ENCODE peak calls at places on chromosomes 4 and X, in eight cellular contexts. One of them, this sample, is unnamed.
A peak's percentile ranks its signal among the peaks of the same experiment; 100 is the strongest.

GRCh38 chr4:8060632-8061031 is 98.0 kb downstream of the ABLIM2 start:
- DNase-seq in NCI-H2081: no peak
- DNase-seq in CD4-positive, alpha-beta memory T cell: no peak
- DNase-seq in stimulated activated CD4-positive, alpha-beta T cell treated with anti-CD3 and anti-CD28 coated beads, Interleukin-15, amount 100 ng/mL, for 1 hour: no peak
- DNase-seq in iris pigment epithelial cell: no peak
- DNase-seq in COR-L47: no peak
- DNase-seq in spleen: no peak
- DNase-seq in HEK293T: no peak
- DNase-seq in this sample: no peak

GRCh38 chrX:120559799-120560198 is 963 bp downstream of the CUL4B start:
- DNase-seq in NCI-H2081: peak; percentile 53
- DNase-seq in CD4-positive, alpha-beta memory T cell: peak; percentile 2
- DNase-seq in stimulated activated CD4-positive, alpha-beta T cell treated with anti-CD3 and anti-CD28 coated beads, Interleukin-15, amount 100 ng/mL, for 1 hour: no peak
- DNase-seq in iris pigment epithelial cell: no peak
- DNase-seq in COR-L47: no peak
- DNase-seq in spleen: no peak
- DNase-seq in HEK293T: no peak
- DNase-seq in this sample: no peak

GRCh38 chrX:130100180-130100579 is 10.1 kb downstream of the ELF4 start:
- DNase-seq in NCI-H2081: no peak
- DNase-seq in CD4-positive, alpha-beta memory T cell: no peak
- DNase-seq in stimulated activated CD4-positive, alpha-beta T cell treated with anti-CD3 and anti-CD28 coated beads, Interleukin-15, amount 100 ng/mL, for 1 hour: no peak
- DNase-seq in iris pigment epithelial cell: no peak
- DNase-seq in COR-L47: no peak
- DNase-seq in spleen: no peak
- DNase-seq in HEK293T: no peak
- DNase-seq in this sample: peak; percentile 81

GRCh38 chr4:138542191-138542771 is 300.1 kb upstream of the SLC7A11 start:
- DNase-seq in NCI-H2081: no peak
- DNase-seq in CD4-positive, alpha-beta memory T cell: no peak
- DNase-seq in stimulated activated CD4-positive, alpha-beta T cell treated with anti-CD3 and anti-CD28 coated beads, Interleukin-15, amount 100 ng/mL, for 1 hour: no peak
- DNase-seq in iris pigment epithelial cell: peak; percentile 17
- DNase-seq in COR-L47: no peak
- DNase-seq in spleen: no peak
- DNase-seq in HEK293T: no peak
- DNase-seq in this sample: no peak

GRCh38 chrX:125137521-125137920 is 182.2 kb upstream of the TEX13C start:
- DNase-seq in NCI-H2081: no peak
- DNase-seq in CD4-positive, alpha-beta memory T cell: no peak
- DNase-seq in stimulated activated CD4-positive, alpha-beta T cell treated with anti-CD3 and anti-CD28 coated beads, Interleukin-15, amount 100 ng/mL, for 1 hour: no peak
- DNase-seq in iris pigment epithelial cell: no peak
- DNase-seq in COR-L47: no peak
- DNase-seq in spleen: no peak
- DNase-seq in HEK293T: no peak
- DNase-seq in this sample: no peak

GRCh38 chr4:183355405-183355804 is 33.2 kb upstream of the CLDN24 start:
- DNase-seq in NCI-H2081: no peak
- DNase-seq in CD4-positive, alpha-beta memory T cell: no peak
- DNase-seq in stimulated activated CD4-positive, alpha-beta T cell treated with anti-CD3 and anti-CD28 coated beads, Interleukin-15, amount 100 ng/mL, for 1 hour: no peak
- DNase-seq in iris pigment epithelial cell: peak; percentile 60
- DNase-seq in COR-L47: no peak
- DNase-seq in spleen: no peak
- DNase-seq in HEK293T: no peak
- DNase-seq in this sample: no peak

GRCh38 chr4:8209997-8210396 is 10.9 kb downstream of the SH3TC1 start:
- DNase-seq in NCI-H2081: no peak
- DNase-seq in CD4-positive, alpha-beta memory T cell: no peak
- DNase-seq in stimulated activated CD4-positive, alpha-beta T cell treated with anti-CD3 and anti-CD28 coated beads, Interleukin-15, amount 100 ng/mL, for 1 hour: no peak
- DNase-seq in iris pigment epithelial cell: no peak
- DNase-seq in COR-L47: no peak
- DNase-seq in spleen: no peak
- DNase-seq in HEK293T: no peak
- DNase-seq in this sample: no peak

GRCh38 chr4:26087108-26087507 is 173.1 kb downstream of the SMIM20 start:
- DNase-seq in NCI-H2081: no peak
- DNase-seq in CD4-positive, alpha-beta memory T cell: no peak
- DNase-seq in stimulated activated CD4-positive, alpha-beta T cell treated with anti-CD3 and anti-CD28 coated beads, Interleukin-15, amount 100 ng/mL, for 1 hour: no peak
- DNase-seq in iris pigment epithelial cell: no peak
- DNase-seq in COR-L47: no peak
- DNase-seq in spleen: no peak
- DNase-seq in HEK293T: no peak
- DNase-seq in this sample: no peak

GRCh38 chr4:80587861-80588385 is 252.4 kb downstream of the CFAP299 start:
- DNase-seq in NCI-H2081: no peak
- DNase-seq in CD4-positive, alpha-beta memory T cell: no peak
- DNase-seq in stimulated activated CD4-positive, alpha-beta T cell treated with anti-CD3 and anti-CD28 coated beads, Interleukin-15, amount 100 ng/mL, for 1 hour: no peak
- DNase-seq in iris pigment epithelial cell: no peak
- DNase-seq in COR-L47: peak; percentile 5
- DNase-seq in spleen: no peak
- DNase-seq in HEK293T: no peak
- DNase-seq in this sample: no peak

GRCh38 chr4:41446391-41446790 is 91.6 kb upstream of the LIMCH1 start:
- DNase-seq in NCI-H2081: no peak
- DNase-seq in CD4-positive, alpha-beta memory T cell: no peak
- DNase-seq in stimulated activated CD4-positive, alpha-beta T cell treated with anti-CD3 and anti-CD28 coated beads, Interleukin-15, amount 100 ng/mL, for 1 hour: no peak
- DNase-seq in iris pigment epithelial cell: no peak
- DNase-seq in COR-L47: no peak
- DNase-seq in spleen: no peak
- DNase-seq in HEK293T: no peak
- DNase-seq in this sample: no peak

GRCh38 chr4:176883681-176884418 is 91.1 kb upstream of the VEGFC start:
- DNase-seq in NCI-H2081: no peak
- DNase-seq in CD4-positive, alpha-beta memory T cell: no peak
- DNase-seq in stimulated activated CD4-positive, alpha-beta T cell treated with anti-CD3 and anti-CD28 coated beads, Interleukin-15, amount 100 ng/mL, for 1 hour: no peak
- DNase-seq in iris pigment epithelial cell: peak; percentile 83
- DNase-seq in COR-L47: no peak
- DNase-seq in spleen: no peak
- DNase-seq in HEK293T: no peak
- DNase-seq in this sample: no peak

GRCh38 chr4:74267998-74268606 is 40.2 kb upstream of the EPGN start:
- DNase-seq in NCI-H2081: peak; percentile 15
- DNase-seq in CD4-positive, alpha-beta memory T cell: no peak
- DNase-seq in stimulated activated CD4-positive, alpha-beta T cell treated with anti-CD3 and anti-CD28 coated beads, Interleukin-15, amount 100 ng/mL, for 1 hour: no peak
- DNase-seq in iris pigment epithelial cell: peak; percentile 83
- DNase-seq in COR-L47: peak; percentile 35
- DNase-seq in spleen: no peak
- DNase-seq in HEK293T: no peak
- DNase-seq in this sample: no peak

GRCh38 chrX:11591712-11592351 is 73.9 kb downstream of the ARHGAP6 start:
- DNase-seq in NCI-H2081: no peak
- DNase-seq in CD4-positive, alpha-beta memory T cell: no peak
- DNase-seq in stimulated activated CD4-positive, alpha-beta T cell treated with anti-CD3 and anti-CD28 coated beads, Interleukin-15, amount 100 ng/mL, for 1 hour: no peak
- DNase-seq in iris pigment epithelial cell: peak; percentile 7
- DNase-seq in COR-L47: no peak
- DNase-seq in spleen: no peak
- DNase-seq in HEK293T: no peak
- DNase-seq in this sample: no peak

GRCh38 chr4:18579222-18579621 is 557.7 kb upstream of the LCORL start:
- DNase-seq in NCI-H2081: no peak
- DNase-seq in CD4-positive, alpha-beta memory T cell: no peak
- DNase-seq in stimulated activated CD4-positive, alpha-beta T cell treated with anti-CD3 and anti-CD28 coated beads, Interleukin-15, amount 100 ng/mL, for 1 hour: no peak
- DNase-seq in iris pigment epithelial cell: no peak
- DNase-seq in COR-L47: no peak
- DNase-seq in spleen: no peak
- DNase-seq in HEK293T: no peak
- DNase-seq in this sample: no peak